ENCODE peak calls at places on chromosomes 4 and X, in nine cellular contexts. F, O, Q, Y, D, X, C, E and I are unnamed samples.

GRCh38 chr4:71498002-71498401 is 159.2 kb downstream of the SLC4A4 start:
- DNase-seq in F (no peak), O (no peak), Q (no peak), Y (no peak), D (no peak), X (no peak), C (no peak), E (no peak), I (no peak)

GRCh38 chrX:110858565-110858964 is 62.9 kb upstream of the CHRDL1 start:
- DNase-seq in F (no peak), O (no peak), Q (no peak), Y (no peak), D (no peak), X (no peak), C (no peak), E (no peak), I (no peak)

GRCh38 chr4:122156819-122157218 is 4.7 kb downstream of the BLTP1 start:
- DNase-seq in F (no peak), O (no peak), Q (no peak), Y (no peak), D (no peak), X (no peak), C (no peak), E (no peak), I (no peak)

GRCh38 chr4:120557372-120557771 is 365.2 kb downstream of the PRDM5 start:
- DNase-seq in F (no peak), O (no peak), Q (no peak), Y (no peak), D (no peak), X (no peak), C (no peak), E (no peak), I (no peak)

GRCh38 chrX:101462892-101463291 is 22.4 kb upstream of the ARMCX4 start:
- DNase-seq in F (no peak), O (peak; percentile 20), Q (no peak), Y (no peak), D (no peak), X (peak; percentile 13), C (no peak), E (no peak), I (no peak)

GRCh38 chr4:174929346-174929745 is 11.2 kb downstream of the ADAM29 start:
- DNase-seq in F (no peak), O (no peak), Q (no peak), Y (no peak), D (no peak), X (no peak), C (no peak), E (no peak), I (no peak)

GRCh38 chrX:70422886-70423336 is at the start of gene GDPD2:
- DNase-seq in F (no peak), O (peak; percentile 52), Q (no peak), Y (no peak), D (no peak), X (no peak), C (no peak), E (no peak), I (no peak)

GRCh38 chrX:1661048-1661921 is 46.4 kb downstream of the ASMT start:
- DNase-seq in F (no peak), O (no peak), Q (peak; percentile 72), Y (peak; percentile 11), D (peak; percentile 79), X (no peak), C (peak; percentile 98), E (peak; percentile 79), I (peak; percentile 33)

GRCh38 chr4:6517171-6517570 is 44.8 kb upstream of the PPP2R2C start:
- DNase-seq in F (no peak), O (no peak), Q (no peak), Y (no peak), D (no peak), X (no peak), C (no peak), E (no peak), I (no peak)

GRCh38 chrX:148049441-148049840 is 68.3 kb downstream of the FMR1NB start:
- DNase-seq in F (no peak), O (peak; percentile 42), Q (no peak), Y (peak; percentile 10), D (no peak), X (peak; percentile 18), C (no peak), E (no peak), I (no peak)

GRCh38 chr4:102439835-102440234 is 61.3 kb upstream of the NFKB1 start:
- DNase-seq in F (no peak), O (peak; percentile 11), Q (no peak), Y (no peak), D (no peak), X (no peak), C (no peak), E (no peak), I (no peak)

GRCh38 chrX:38175140-38175539 is 45.5 kb downstream of the SRPX start:
- DNase-seq in F (no peak), O (peak; percentile 52), Q (no peak), Y (peak; percentile 37), D (no peak), X (no peak), C (peak; percentile 3), E (no peak), I (no peak)

GRCh38 chrX:49844622-49845021 is 15.5 kb downstream of the PAGE4 start:
- DNase-seq in F (no peak), O (no peak), Q (no peak), Y (no peak), D (no peak), X (no peak), C (no peak), E (no peak), I (no peak)

GRCh38 chrX:49850028-49850427 is 20.9 kb downstream of the PAGE4 start:
- DNase-seq in F (no peak), O (no peak), Q (no peak), Y (no peak), D (no peak), X (no peak), C (no peak), E (no peak), I (no peak)

GRCh38 chrX:49846545-49846944 is 17.4 kb downstream of the PAGE4 start:
- DNase-seq in F (no peak), O (no peak), Q (no peak), Y (no peak), D (no peak), X (no peak), C (no peak), E (no peak), I (no peak)

GRCh38 chrX:49846004-49846403 is 16.9 kb downstream of the PAGE4 start:
- DNase-seq in F (no peak), O (no peak), Q (no peak), Y (no peak), D (no peak), X (no peak), C (no peak), E (no peak), I (no peak)

GRCh38 chrX:49848275-49848674 is 19.2 kb downstream of the PAGE4 start:
- DNase-seq in F (no peak), O (no peak), Q (no peak), Y (no peak), D (no peak), X (no peak), C (no peak), E (no peak), I (no peak)
- H3K9me3 ChIP-seq in F (peaks cover 7% of the 10 kb centered on the region), O (no peaks in the 10 kb centered on the region), Q (no peaks in the 10 kb centered on the region), Y (no peaks in the 10 kb centered on the region), D (no peaks in the 10 kb centered on the region), X (no peaks in the 10 kb centered on the region), C (no peaks in the 10 kb centered on the region), E (no peaks in the 10 kb centered on the region), I (no peaks in the 10 kb centered on the region)

DNA sequence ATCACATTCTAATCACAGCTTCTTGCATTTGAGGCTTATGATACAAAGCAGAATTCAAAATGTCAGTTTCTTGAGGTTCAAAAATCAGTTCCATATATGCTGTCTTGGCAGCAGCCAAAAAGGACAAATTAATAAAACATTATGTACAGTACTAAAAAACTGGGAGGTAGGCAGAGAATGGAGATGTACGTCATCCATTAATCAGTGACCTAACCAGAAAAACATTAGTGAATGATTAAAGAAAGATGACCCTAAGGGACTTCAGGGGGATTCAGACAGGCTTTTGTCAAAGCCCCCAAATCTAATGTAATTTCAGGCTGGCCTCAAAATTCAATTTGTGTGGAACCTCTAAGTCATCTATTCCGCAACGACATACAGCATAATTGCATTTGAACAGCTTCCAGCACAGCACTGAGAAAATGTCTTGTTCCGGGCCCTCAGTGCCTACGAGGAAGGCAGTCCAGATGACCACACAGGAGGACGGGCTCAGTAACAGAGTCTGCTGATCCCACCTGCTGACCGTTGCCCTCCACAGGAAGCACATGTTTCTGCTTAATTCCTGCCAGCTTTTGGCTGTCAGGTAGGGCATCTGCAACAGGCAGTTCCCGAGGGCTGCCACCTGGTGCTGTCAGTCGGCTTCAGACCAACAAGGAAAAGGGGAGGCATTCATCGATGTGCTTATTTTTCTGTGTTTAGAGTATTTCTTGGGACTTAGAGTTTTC is 83.8 kb upstream of the HHIP start:
- DNase-seq in F (no peak), O (peak; percentile 13), Q (no peak), Y (no peak), D (peak; percentile 42), X (no peak), C (no peak), E (no peak), I (no peak)
- TF ChIP-seq CTCF in F (no peak), O (no peak), Q (no peak), Y (no peak), D (no peak), X (no peak), C (no peak), E (no peak), I (no peak)

GRCh38 chr4:40621592-40622512 is 7.8 kb downstream of the RBM47 start:
- DNase-seq in F (peak; percentile 91), O (no peak), Q (peak; percentile 78), Y (no peak), D (peak; percentile 88), X (peak; percentile 38), C (peak; percentile 93), E (peak; percentile 83), I (peak; percentile 30)

GRCh38 chr4:40622913-40623312 is 6.8 kb downstream of the RBM47 start:
- DNase-seq in F (no peak), O (no peak), Q (no peak), Y (no peak), D (no peak), X (no peak), C (peak; percentile 81), E (no peak), I (no peak)

GRCh38 chr4:40623707-40624106 is 6.0 kb downstream of the RBM47 start:
- DNase-seq in F (no peak), O (no peak), Q (no peak), Y (no peak), D (no peak), X (no peak), C (no peak), E (no peak), I (no peak)

GRCh38 chr4:40619600-40619999 is 10.1 kb downstream of the RBM47 start:
- DNase-seq in F (no peak), O (no peak), Q (no peak), Y (no peak), D (no peak), X (no peak), C (no peak), E (no peak), I (no peak)

GRCh38 chr4:40621229-40621591 is 8.5 kb downstream of the RBM47 start:
- DNase-seq in F (no peak), O (no peak), Q (no peak), Y (no peak), D (no peak), X (no peak), C (peak; percentile 72), E (no peak), I (no peak)
- H3K4me1 ChIP-seq in F (no peaks in the 10 kb centered on the region), O (no peaks in the 10 kb centered on the region), Q (no peaks in the 10 kb centered on the region), Y (no peaks in the 10 kb centered on the region), D (peaks cover 32% of the 10 kb centered on the region), X (peaks cover 2% of the 10 kb centered on the region), C (peaks cover 38% of the 10 kb centered on the region), E (peaks cover 19% of the 10 kb centered on the region), I (peaks cover 83% of the 10 kb centered on the region)

GRCh38 chr4:184371390-184371787 is 103.0 kb downstream of the IRF2 start:
- DNase-seq in F (no peak), O (no peak), Q (no peak), Y (no peak), D (no peak), X (no peak), C (no peak), E (no peak), I (no peak)
- H3K9me3 ChIP-seq in F (no peaks in the 10 kb centered on the region), O (no peaks in the 10 kb centered on the region), Q (no peaks in the 10 kb centered on the region), Y (no peaks in the 10 kb centered on the region), D (no peaks in the 10 kb centered on the region), X (no peaks in the 10 kb centered on the region), C (peaks cover 6% of the 10 kb centered on the region), E (no peaks in the 10 kb centered on the region), I (no peaks in the 10 kb centered on the region)